ENCODE peak calls at places on chromosomes 2 and 18, in five cellular contexts. One of them, this sample, is unnamed.

GRCh38 chr2:112480540-112481049 is 1.4 kb upstream of the TTL start:
- DNase-seq in GM12878: no peak
- DNase-seq in HCT116: no peak
- DNase-seq in K562: peak
- DNase-seq in HepG2: peak
- DNase-seq in this sample: peak

GRCh38 chr2:238692562-238692961 is 155.3 kb upstream of the TWIST2 start:
- DNase-seq in K562: no peak
- DNase-seq in HCT116: no peak
- DNase-seq in HepG2: no peak
- DNase-seq in GM12878: no peak
- DNase-seq in this sample: no peak

GRCh38 chr2:66851449-66851872 is 416.5 kb downstream of the MEIS1 start:
- DNase-seq in GM12878: no peak
- DNase-seq in K562: no peak
- DNase-seq in HepG2: peak
- DNase-seq in HCT116: no peak
- DNase-seq in this sample: no peak

GRCh38 chr2:77479395-77479794 is 42.8 kb downstream of the LRRTM4 start:
- DNase-seq in GM12878: no peak
- DNase-seq in HepG2: no peak
- DNase-seq in HCT116: no peak
- DNase-seq in K562: no peak
- DNase-seq in this sample: no peak

GRCh38 chr2:219215871-219216536 is 2.8 kb downstream of the ABCB6 start:
- DNase-seq in HepG2: no peak
- DNase-seq in GM12878: no peak
- DNase-seq in K562: no peak
- DNase-seq in HCT116: no peak
- DNase-seq in this sample: no peak

GRCh38 chr2:160365691-160366367 is 127.8 kb downstream of the RBMS1 start:
- DNase-seq in HCT116: no peak
- DNase-seq in K562: no peak
- DNase-seq in HepG2: no peak
- DNase-seq in GM12878: no peak
- DNase-seq in this sample: no peak

GRCh38 chr18:76528477-76529432 is 33.7 kb upstream of the ZNF516 start:
- DNase-seq in HepG2: peak
- DNase-seq in GM12878: peak
- DNase-seq in HCT116: no peak
- DNase-seq in K562: no peak
- DNase-seq in this sample: peak

GRCh38 chr2:124647245-124647644 is 622.2 kb downstream of the CNTNAP5 start:
- DNase-seq in HepG2: peak
- DNase-seq in HCT116: no peak
- DNase-seq in GM12878: no peak
- DNase-seq in K562: no peak
- DNase-seq in this sample: no peak

GRCh38 chr2:926259-926780 is 24.3 kb upstream of the SNTG2 start:
- DNase-seq in HepG2: no peak
- DNase-seq in K562: no peak
- DNase-seq in GM12878: no peak
- DNase-seq in HCT116: no peak
- DNase-seq in this sample: no peak

GRCh38 chr2:202769201-202769600 is 102.4 kb downstream of the ICA1L start:
- DNase-seq in GM12878: no peak
- DNase-seq in HepG2: no peak
- DNase-seq in HCT116: no peak
- DNase-seq in K562: no peak
- DNase-seq in this sample: no peak

GRCh38 chr2:218278531-218279360 is 8.4 kb downstream of the PNKD start:
- DNase-seq in HCT116: no peak
- DNase-seq in K562: no peak
- DNase-seq in HepG2: no peak
- DNase-seq in GM12878: no peak
- DNase-seq in this sample: no peak

GRCh38 chr18:48548404-48548771 is 9.6 kb downstream of the CTIF start:
- DNase-seq in GM12878: no peak
- DNase-seq in HepG2: no peak
- DNase-seq in HCT116: no peak
- DNase-seq in K562: no peak
- DNase-seq in this sample: no peak

GRCh38 chr2:234863043-234863934 is 88.5 kb upstream of the SH3BP4 start:
- DNase-seq in GM12878: no peak
- DNase-seq in K562: no peak
- DNase-seq in HepG2: peak
- DNase-seq in HCT116: peak
- DNase-seq in this sample: no peak

GRCh38 chr2:108148555-108148954 is 91.2 kb upstream of the SULT1C3 start:
- DNase-seq in HCT116: no peak
- DNase-seq in GM12878: no peak
- DNase-seq in K562: no peak
- DNase-seq in HepG2: no peak
- DNase-seq in this sample: no peak

GRCh38 chr18:14747513-14748474 is at the start of gene ANKRD30B:
- DNase-seq in K562: no peak
- DNase-seq in HCT116: no peak
- DNase-seq in HepG2: no peak
- DNase-seq in GM12878: no peak
- DNase-seq in this sample: no peak

GRCh38 chr2:219643084-219643473 is 15.6 kb downstream of the SLC4A3 start:
- DNase-seq in HCT116: no peak
- DNase-seq in K562: no peak
- DNase-seq in GM12878: no peak
- DNase-seq in HepG2: no peak
- DNase-seq in this sample: no peak

GRCh38 chr2:133459590-133459989 is 108.7 kb downstream of the NCKAP5 start:
- DNase-seq in GM12878: no peak
- DNase-seq in HCT116: no peak
- DNase-seq in K562: no peak
- DNase-seq in HepG2: no peak
- DNase-seq in this sample: no peak

GRCh38 chr2:1598800-1599199 is 145.5 kb downstream of the PXDN start:
- DNase-seq in HCT116: no peak
- DNase-seq in HepG2: no peak
- DNase-seq in K562: no peak
- DNase-seq in GM12878: no peak
- DNase-seq in this sample: no peak

GRCh38 chr2:101619191-101619591 is 78.3 kb upstream of the MAP4K4 start:
- DNase-seq in GM12878: no peak
- DNase-seq in HCT116: no peak
- DNase-seq in HepG2: no peak
- DNase-seq in K562: no peak
- DNase-seq in this sample: no peak

GRCh38 chr2:74421248-74421870 is at the start of the genes C2orf81 and WDR54:
- DNase-seq in HepG2: peak
- DNase-seq in HCT116: peak
- DNase-seq in GM12878: peak
- DNase-seq in K562: peak
- DNase-seq in this sample: peak

GRCh38 chr2:2271471-2271941 is 59.6 kb downstream of the MYT1L start:
- DNase-seq in HepG2: no peak
- DNase-seq in HCT116: no peak
- DNase-seq in K562: no peak
- DNase-seq in GM12878: no peak
- DNase-seq in this sample: no peak

GRCh38 chr2:45649457-45649854 is 2.0 kb upstream of the PRKCE start:
- DNase-seq in GM12878: no peak
- DNase-seq in HCT116: no peak
- DNase-seq in K562: no peak
- DNase-seq in HepG2: no peak
- DNase-seq in this sample: no peak

GRCh38 chr2:15365411-15365810 is 195.7 kb downstream of the NBAS start:
- DNase-seq in HepG2: no peak
- DNase-seq in HCT116: no peak
- DNase-seq in GM12878: no peak
- DNase-seq in K562: no peak
- DNase-seq in this sample: no peak

DNA sequence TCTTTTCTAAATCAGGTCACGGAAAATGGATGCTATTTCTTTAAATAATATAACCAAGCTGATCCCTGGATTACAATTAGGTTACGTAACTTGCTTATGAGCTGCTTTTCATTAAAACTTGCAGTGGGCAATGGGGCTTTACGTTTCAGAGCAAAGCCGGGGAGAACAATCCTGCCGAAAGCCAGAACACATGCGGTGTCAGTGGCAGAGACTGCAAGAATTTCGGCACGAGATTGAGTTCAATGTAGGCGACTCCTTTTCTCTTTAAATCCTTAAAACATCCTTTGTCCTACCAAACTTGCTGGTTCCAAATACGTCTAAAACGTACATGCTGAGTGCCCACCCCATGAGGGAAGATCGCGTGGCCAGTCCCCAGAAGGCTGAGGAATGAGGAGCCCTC is 36.8 kb upstream of the NCOA1 start:
- DNase-seq in HCT116: no peak
- DNase-seq in GM12878: no peak
- DNase-seq in HepG2: no peak
- DNase-seq in K562: no peak
- DNase-seq in this sample: no peak
- TF ChIP-seq JUND in HCT116: no peak
- TF ChIP-seq JUND in GM12878: no peak
- TF ChIP-seq JUND in HepG2: no peak
- TF ChIP-seq JUND in K562: no peak
- TF ChIP-seq JUND in this sample: no peak

DNA sequence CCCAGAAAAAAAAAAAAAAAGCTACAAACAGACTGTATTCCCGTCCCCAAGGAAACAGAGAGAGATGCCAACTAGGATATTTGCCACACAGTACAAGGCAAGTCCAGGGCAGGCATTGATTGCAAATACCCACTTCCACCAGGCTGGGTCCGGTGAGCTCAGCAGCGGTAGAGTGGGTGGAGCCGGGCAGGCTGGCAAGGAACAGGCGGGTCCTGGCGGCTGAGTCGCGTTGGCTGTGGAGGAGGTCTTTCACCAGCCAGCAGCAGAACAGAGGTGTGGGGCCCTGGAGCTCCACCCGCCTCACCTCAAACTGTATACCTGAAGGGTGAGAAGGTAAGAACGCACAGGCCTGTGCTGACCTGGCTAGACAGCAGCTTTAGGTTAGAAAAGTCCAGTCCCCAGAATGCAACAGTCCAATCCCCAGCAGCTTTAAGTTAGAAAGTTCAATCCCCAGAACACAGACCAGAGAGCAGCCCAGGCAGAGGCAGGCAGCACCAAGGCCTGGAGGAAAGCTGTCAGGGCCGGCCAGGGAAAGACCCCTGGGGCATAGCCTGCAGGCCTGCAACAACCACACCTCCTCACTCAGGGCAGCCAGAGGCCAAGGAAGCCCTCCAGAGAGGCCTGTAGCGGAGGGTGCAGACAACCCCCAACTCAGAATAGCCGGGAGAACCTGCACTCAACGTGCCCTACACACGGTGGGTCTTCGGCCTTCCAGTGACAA is 21.9 kb upstream of the MTERF4 start:
- DNase-seq in HepG2: no peak
- DNase-seq in K562: no peak
- DNase-seq in HCT116: no peak
- DNase-seq in GM12878: no peak
- DNase-seq in this sample: no peak
- TF ChIP-seq JUND in HepG2: no peak
- TF ChIP-seq JUND in K562: no peak
- TF ChIP-seq JUND in HCT116: no peak
- TF ChIP-seq JUND in GM12878: no peak
- TF ChIP-seq JUND in this sample: no peak

GRCh38 chr2:28717339-28717758 is 34.3 kb upstream of the PPP1CB start:
- DNase-seq in HepG2: peak
- DNase-seq in GM12878: no peak
- DNase-seq in HCT116: peak
- DNase-seq in K562: no peak
- DNase-seq in this sample: no peak
- TF ChIP-seq JUND in HepG2: no peak
- TF ChIP-seq JUND in GM12878: no peak
- TF ChIP-seq JUND in HCT116: peak
- TF ChIP-seq JUND in K562: peak
- TF ChIP-seq JUND in this sample: no peak

DNA sequence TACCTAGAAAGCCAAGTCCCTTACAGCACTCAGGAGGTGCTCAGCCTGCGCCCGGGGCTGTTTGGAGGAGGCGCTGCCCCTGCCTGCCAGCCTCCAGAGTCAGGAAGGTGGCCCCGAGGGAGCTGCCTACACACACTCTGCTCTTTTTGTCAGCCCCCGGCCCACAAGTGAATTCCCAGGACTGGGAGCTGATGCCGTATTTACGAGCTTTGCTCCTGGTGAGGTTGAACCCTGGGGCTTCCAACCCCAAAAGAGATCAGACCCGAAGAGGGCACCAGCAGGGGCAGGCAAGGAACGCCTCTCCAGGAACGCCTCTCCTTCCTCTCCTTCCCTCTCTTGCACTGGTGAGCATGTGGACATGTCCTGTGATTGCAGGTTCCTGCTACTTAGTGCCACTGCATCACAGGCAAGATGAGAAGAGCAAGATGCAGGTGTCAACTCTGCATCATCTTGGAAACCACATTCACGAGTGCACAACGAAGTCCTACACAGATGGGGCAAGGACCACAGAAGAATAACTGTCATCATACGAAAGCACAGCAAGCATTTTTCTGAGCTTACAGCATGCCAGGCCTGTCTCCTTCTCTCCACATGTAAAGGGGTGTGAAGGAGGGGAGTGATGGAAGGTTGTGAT is 126.7 kb downstream of the NDUFA10 start:
- DNase-seq in HepG2: no peak
- DNase-seq in HCT116: no peak
- DNase-seq in K562: no peak
- DNase-seq in GM12878: no peak
- DNase-seq in this sample: no peak
- TF ChIP-seq JUND in HepG2: no peak
- TF ChIP-seq JUND in HCT116: no peak
- TF ChIP-seq JUND in K562: no peak
- TF ChIP-seq JUND in GM12878: no peak
- TF ChIP-seq JUND in this sample: no peak

GRCh38 chr2:119426396-119426675 is 5.3 kb upstream of the TMEM37 start:
- DNase-seq in HCT116: no peak
- DNase-seq in K562: no peak
- DNase-seq in GM12878: no peak
- DNase-seq in HepG2: no peak
- DNase-seq in this sample: no peak
- TF ChIP-seq JUND in HCT116: no peak
- TF ChIP-seq JUND in K562: no peak
- TF ChIP-seq JUND in GM12878: no peak
- TF ChIP-seq JUND in HepG2: no peak
- TF ChIP-seq JUND in this sample: no peak

This sample was measured in T47D.